ENCODE peak calls at places on chromosomes 6 and 20, in six cellular contexts. A is IMR-90, E is H9, S is mesendoderm, B is neuronal stem cell, D is H1. M is an unnamed sample.

GRCh38 chr6:107491059-107491609 is 1.2 kb downstream of the SOBP start:
- DNase-seq in A (peak), E (peak), S (peak), B (peak), D (peak), M (peak)

GRCh38 chr6:43842231-43842794 is 72.3 kb downstream of the VEGFA start:
- DNase-seq in A (peak), E (no peak), S (no peak), B (no peak), D (no peak), M (no peak)

GRCh38 chr20:26167499-26167898 is 470.8 kb upstream of the ZNF337 start:
- DNase-seq in A (peak), E (no peak), S (no peak), B (no peak), D (no peak), M (peak)

GRCh38 chr20:44219791-44220190 is 9.2 kb upstream of the OSER1 start:
- DNase-seq in A (no peak), E (no peak), S (peak), B (no peak), D (no peak), M (no peak)

GRCh38 chr6:4870821-4871494 is 94.8 kb downstream of the CDYL start:
- DNase-seq in A (peak), E (no peak), S (no peak), B (no peak), D (no peak), M (peak)

GRCh38 chr6:53811082-53811481 is 16.3 kb downstream of the LRRC1 start:
- DNase-seq in A (no peak), E (peak), S (peak), B (no peak), D (no peak), M (peak)

GRCh38 chr6:62891065-62891647 is 320.1 kb upstream of the FKBP1C start:
- DNase-seq in A (no peak), E (no peak), S (peak), B (peak), D (no peak), M (peak)

GRCh38 chr6:29736563-29736962 is 13.3 kb downstream of the HLA-F start:
- DNase-seq in A (no peak), E (no peak), S (no peak), B (no peak), D (no peak), M (no peak)

GRCh38 chr6:55666811-55667210 is 87.8 kb upstream of the HMGCLL1 start:
- DNase-seq in A (no peak), E (no peak), S (no peak), B (no peak), D (no peak), M (peak)

GRCh38 chr20:31841928-31842327 is 3.5 kb downstream of the FOXS1 start:
- DNase-seq in A (peak), E (no peak), S (no peak), B (no peak), D (no peak), M (peak)

GRCh38 chr6:96816182-96816888 is 20.9 kb downstream of the GPR63 start:
- DNase-seq in A (peak), E (peak), S (peak), B (no peak), D (no peak), M (peak)

GRCh38 chr6:44253307-44254101 is 3.8 kb downstream of the SLC35B2 start:
- DNase-seq in A (no peak), E (peak), S (peak), B (no peak), D (peak), M (peak)

GRCh38 chr6:41638002-41638800 is at the start of gene MDFI:
- DNase-seq in A (no peak), E (peak), S (peak), B (peak), D (peak), M (peak)

GRCh38 chr6:113862112-113862511 is 5.0 kb downstream of the MARCKS start:
- DNase-seq in A (no peak), E (no peak), S (no peak), B (no peak), D (no peak), M (no peak)

GRCh38 chr6:72760130-72760793 is 138.4 kb downstream of the KCNQ5 start:
- DNase-seq in A (peak), E (no peak), S (no peak), B (no peak), D (no peak), M (no peak)

GRCh38 chr6:4848382-4849068 is 72.3 kb downstream of the CDYL start:
- DNase-seq in A (no peak), E (peak), S (peak), B (no peak), D (no peak), M (peak)

GRCh38 chr20:50837532-50838321 is 42.9 kb downstream of the BCAS4 start:
- DNase-seq in A (peak), E (no peak), S (no peak), B (no peak), D (no peak), M (no peak)

GRCh38 chr6:32107447-32107846 is 1.7 kb downstream of the TNXB start:
- DNase-seq in A (no peak), E (no peak), S (no peak), B (no peak), D (no peak), M (no peak)

GRCh38 chr6:15244605-15245360 is 1.1 kb upstream of the JARID2 start:
- DNase-seq in A (peak), E (peak), S (peak), B (no peak), D (peak), M (peak)

GRCh38 chr6:84897874-84898635 is 133.7 kb upstream of the TBX18 start:
- DNase-seq in A (peak), E (no peak), S (peak), B (no peak), D (no peak), M (peak)

GRCh38 chr20:39302312-39302711 is 340.2 kb downstream of the DHX35 start:
- DNase-seq in A (no peak), E (no peak), S (no peak), B (no peak), D (no peak), M (no peak)

GRCh38 chr6:125302840-125303511 is 1.2 kb upstream of the HDDC2 start:
- DNase-seq in A (peak), E (no peak), S (no peak), B (no peak), D (no peak), M (no peak)

GRCh38 chr6:84074988-84075781 is 41.6 kb downstream of the MRAP2 start:
- DNase-seq in A (peak), E (peak), S (peak), B (no peak), D (no peak), M (no peak)

GRCh38 chr20:33010674-33011449 is 3.4 kb downstream of the BPIFB2 start:
- DNase-seq in A (no peak), E (no peak), S (no peak), B (no peak), D (no peak), M (no peak)

GRCh38 chr6:39646751-39647420 is 78.3 kb downstream of the KIF6 start:
- DNase-seq in A (no peak), E (no peak), S (no peak), B (no peak), D (no peak), M (no peak)

GRCh38 chr20:33191484-33191883 is 23.5 kb downstream of the BPIFA2 start:
- DNase-seq in A (no peak), E (no peak), S (no peak), B (no peak), D (no peak), M (no peak)

GRCh38 chr20:48612335-48612734 is 215.5 kb downstream of the PREX1 start:
- DNase-seq in A (no peak), E (no peak), S (no peak), B (no peak), D (no peak), M (no peak)

GRCh38 chr6:28943557-28944411 is 20.0 kb upstream of the TRIM27 start:
- DNase-seq in A (peak), E (peak), S (peak), B (peak), D (peak), M (peak)

GRCh38 chr6:117481278-117481925 is 1.1 kb upstream of the DCBLD1 start:
- DNase-seq in A (no peak), E (peak), S (peak), B (no peak), D (peak), M (no peak)

GRCh38 chr6:75855047-75855446 is 106.0 kb downstream of the MYO6 start:
- DNase-seq in A (peak), E (no peak), S (peak), B (peak), D (no peak), M (peak)

GRCh38 chr6:130598021-130598989 is 228.9 kb upstream of the SMLR1 start:
- DNase-seq in A (no peak), E (no peak), S (peak), B (no peak), D (no peak), M (no peak)

GRCh38 chr20:1134355-1134754 is 16.0 kb downstream of the PSMF1 start:
- DNase-seq in A (no peak), E (no peak), S (no peak), B (no peak), D (no peak), M (no peak)

GRCh38 chr6:16049178-16049577 is 79.7 kb upstream of the MYLIP start:
- DNase-seq in A (no peak), E (no peak), S (no peak), B (no peak), D (no peak), M (peak)

GRCh38 chr6:17012421-17013225 is 89.2 kb upstream of the STMND1 start:
- DNase-seq in A (peak), E (peak), S (peak), B (no peak), D (no peak), M (peak)

GRCh38 chr6:44128020-44128917 is 915 bp downstream of the TMEM63B start:
- DNase-seq in A (no peak), E (peak), S (peak), B (no peak), D (peak), M (peak)

GRCh38 chr6:152143359-152143758 is 335.9 kb downstream of the ESR1 start:
- DNase-seq in A (no peak), E (no peak), S (no peak), B (no peak), D (no peak), M (no peak)

GRCh38 chr20:58693226-58694006 is 816 bp downstream of the NPEPL1 start:
- DNase-seq in A (no peak), E (peak), S (peak), B (peak), D (peak), M (peak)

DNA sequence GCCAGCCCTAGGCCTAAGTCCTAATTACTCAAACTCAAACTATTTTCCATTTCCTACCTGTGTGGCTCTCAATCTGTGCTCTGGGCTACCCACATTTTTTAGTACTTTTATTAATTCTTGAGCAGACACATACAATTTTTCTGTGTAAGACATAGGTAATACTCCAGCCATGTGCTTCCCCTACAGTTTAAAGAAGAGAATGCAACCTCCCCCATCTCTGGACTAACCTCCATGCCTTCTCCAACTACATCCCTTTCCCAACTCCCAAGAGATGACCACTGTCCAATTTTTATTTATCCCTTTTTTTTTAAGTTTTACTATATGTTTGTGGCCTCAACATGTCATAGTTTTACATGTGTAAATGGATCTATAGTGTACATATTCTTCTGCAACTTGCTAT is 5.8 kb downstream of the HMGN4 start:
- DNase-seq in A (peak), E (no peak), S (no peak), B (no peak), D (no peak), M (peak)
- H2BK15ac ChIP-seq in A (no peak), E (no peak), S (no peak), B (no peak), D (no peak), M (no peak)

GRCh38 chr6:157376706-157377230 is 4.2 kb upstream of the ZDHHC14 start:
- DNase-seq in A (peak), E (no peak), S (no peak), B (no peak), D (no peak), M (no peak)

GRCh38 chr6:157380779-157381561 is at the start of gene ZDHHC14:
- DNase-seq in A (peak), E (peak), S (peak), B (peak), D (peak), M (peak)

GRCh38 chr6:157381631-157382621 is 936 bp downstream of the ZDHHC14 start:
- DNase-seq in A (peak), E (peak), S (peak), B (no peak), D (peak), M (peak)

GRCh38 chr6:157380458-157380778 is 572 bp upstream of the ZDHHC14 start:
- DNase-seq in A (no peak), E (peak), S (peak), B (peak), D (no peak), M (no peak)

DNA sequence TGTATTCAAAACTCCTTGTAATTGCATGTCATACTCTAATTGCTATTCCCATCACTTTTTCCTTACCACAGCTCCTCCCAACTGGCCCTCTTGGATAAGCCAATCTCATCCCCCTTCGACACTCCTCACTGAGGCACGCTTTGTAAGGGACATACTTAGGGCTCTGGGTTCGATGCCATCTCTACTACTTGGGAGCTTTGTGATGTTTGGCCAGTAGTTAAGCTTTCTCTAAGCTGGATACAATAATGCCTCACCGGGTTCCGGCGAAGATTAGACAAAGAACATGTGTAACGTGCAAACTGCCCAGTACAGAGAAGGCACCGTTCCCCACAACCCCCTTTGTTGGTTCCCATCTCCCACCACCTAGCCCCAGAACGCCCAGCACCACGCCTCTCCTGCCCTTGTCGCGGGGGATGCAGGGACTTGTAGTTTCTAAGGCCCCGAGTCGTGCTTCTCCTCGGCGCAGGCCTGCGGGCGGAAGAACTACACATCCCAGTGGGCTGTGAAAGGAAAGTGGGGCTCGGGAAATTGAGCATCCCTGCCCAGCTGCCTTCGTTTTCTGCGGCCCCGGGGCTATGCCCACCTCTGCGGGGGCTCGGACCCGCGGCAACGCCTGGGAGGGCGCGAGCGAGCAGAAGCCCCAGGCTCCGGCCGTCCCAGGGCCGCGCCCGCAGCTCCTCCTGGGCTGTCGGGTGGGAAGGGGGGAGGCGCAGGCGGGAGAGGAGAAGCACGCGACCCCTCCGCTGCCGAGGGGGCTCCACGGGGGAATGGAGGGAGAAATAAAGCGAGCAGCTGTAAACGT is 1.1 kb upstream of the ZDHHC14 start:
- DNase-seq in A (peak), E (peak), S (peak), B (peak), D (peak), M (peak)
- H2BK120ac ChIP-seq in A (no peak), E (no peak), S (no peak), B (peak), D (no peak), M (peak)

DNA sequence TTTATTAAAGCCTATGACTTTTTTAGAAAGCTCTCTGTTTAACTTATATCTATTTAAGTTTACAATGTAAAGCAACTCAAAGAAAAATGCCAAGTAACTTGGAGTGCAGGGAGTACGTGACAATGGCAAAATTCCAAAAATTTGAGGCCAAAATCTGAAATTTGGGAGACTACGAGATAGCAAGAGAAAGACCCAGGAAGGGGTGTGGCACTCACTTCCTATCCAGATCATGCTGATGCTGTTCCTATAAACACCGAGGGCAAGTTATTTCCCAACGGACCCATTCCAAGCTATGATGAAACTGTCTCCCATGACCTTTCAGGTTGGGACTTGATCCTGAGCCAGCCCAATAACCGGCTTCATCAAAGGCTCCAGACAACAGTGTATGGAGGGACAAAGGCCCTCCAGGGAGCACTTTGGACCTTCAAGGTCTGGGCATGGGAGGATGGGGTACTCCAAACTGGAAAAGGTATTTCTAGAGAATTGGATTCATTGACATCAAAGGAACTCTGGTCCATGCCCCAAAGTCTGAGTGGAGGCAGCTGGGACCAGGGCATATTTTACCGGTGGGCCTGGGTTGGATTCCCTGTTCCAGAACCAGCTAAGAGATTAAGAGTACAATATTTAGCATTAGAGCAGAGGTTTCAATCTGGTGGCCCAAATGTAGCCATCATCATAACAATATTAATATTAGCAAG is 15.7 kb upstream of the SLC13A3 start:
- DNase-seq in A (no peak), E (no peak), S (no peak), B (no peak), D (no peak), M (no peak)
- H2BK15ac ChIP-seq in A (no peak), E (no peak), S (no peak), B (no peak), D (no peak), M (no peak)

GRCh38 chr6:154542747-154543146 is 32.3 kb upstream of the CNKSR3 start:
- DNase-seq in A (no peak), E (peak), S (peak), B (peak), D (peak), M (no peak)

GRCh38 chr6:154543638-154544037 is 33.2 kb upstream of the CNKSR3 start:
- DNase-seq in A (peak), E (no peak), S (no peak), B (no peak), D (no peak), M (no peak)

GRCh38 chr6:154549179-154549578 is 38.7 kb upstream of the CNKSR3 start:
- DNase-seq in A (no peak), E (no peak), S (no peak), B (no peak), D (no peak), M (no peak)

GRCh38 chr6:154550778-154551177 is 40.3 kb upstream of the CNKSR3 start:
- DNase-seq in A (no peak), E (no peak), S (no peak), B (no peak), D (no peak), M (no peak)

GRCh38 chr6:154548130-154548830 is 37.8 kb upstream of the CNKSR3 start:
- DNase-seq in A (peak), E (no peak), S (no peak), B (no peak), D (no peak), M (peak)
- H2BK120ac ChIP-seq in A (no peak), E (no peak), S (no peak), B (no peak), D (no peak), M (no peak)

DNA sequence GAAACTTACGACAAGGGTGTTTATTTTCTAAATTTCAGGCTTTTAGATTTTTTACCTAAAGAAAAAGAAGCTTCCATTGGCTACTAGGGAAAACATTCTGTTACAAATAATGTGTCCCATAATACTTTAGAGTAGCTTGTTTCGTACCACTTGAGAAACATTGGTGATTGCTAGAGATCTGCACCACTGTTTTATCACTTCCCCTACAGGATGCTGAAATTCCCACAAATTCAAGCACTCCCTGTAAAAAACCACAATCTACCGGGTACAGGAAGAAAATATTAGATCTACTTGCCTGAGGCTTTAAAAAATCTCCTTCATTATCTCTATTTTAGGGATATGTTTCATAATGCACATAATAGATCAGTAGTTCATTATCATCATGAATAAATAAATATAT is 29.9 kb downstream of the SEL1L2 start:
- DNase-seq in A (no peak), E (no peak), S (no peak), B (no peak), D (no peak), M (no peak)
- H2BK15ac ChIP-seq in A (no peak), E (no peak), S (no peak), B (no peak), D (no peak), M (no peak)

GRCh38 chr20:47379433-47380150 is 23.1 kb upstream of the ZMYND8 start:
- DNase-seq in A (peak), E (no peak), S (no peak), B (no peak), D (no peak), M (peak)
- H2BK120ac ChIP-seq in A (peak), E (no peak), S (no peak), B (peak), D (no peak), M (no peak)

GRCh38 chr6:158086706-158087518 is 81.2 kb downstream of the SERAC1 start:
- DNase-seq in A (no peak), E (no peak), S (no peak), B (no peak), D (peak), M (no peak)

GRCh38 chr6:158087519-158087867 is 80.6 kb downstream of the SERAC1 start:
- DNase-seq in A (no peak), E (no peak), S (no peak), B (no peak), D (no peak), M (no peak)

GRCh38 chr6:158086054-158086705 is 81.9 kb downstream of the SERAC1 start:
- DNase-seq in A (peak), E (no peak), S (no peak), B (no peak), D (peak), M (peak)

GRCh38 chr6:158083687-158084325 is 84.3 kb downstream of the SERAC1 start:
- DNase-seq in A (no peak), E (no peak), S (no peak), B (no peak), D (no peak), M (no peak)

GRCh38 chr6:158085261-158086053 is 82.6 kb downstream of the SERAC1 start:
- DNase-seq in A (no peak), E (no peak), S (no peak), B (no peak), D (no peak), M (no peak)
- H2BK15ac ChIP-seq in A (no peak), E (no peak), S (no peak), B (no peak), D (no peak), M (no peak)